ENCODE peak calls at places on chromosomes 6 and 20, in ten cellular contexts. L is erythroblast; Z is PC-3; V is activated naive CD4-positive, alpha-beta T cell treated with anti-CD3 and anti-CD28 coated beads, Interleukin-2, amount 10 ng/mL, durations not matched to agents 7 days and 5 days; N is Calu3; C is GM06990; T is memory B cell; W is NCI-H2029; D is stimulated activated CD8-positive, alpha-beta memory T cell treated with anti-CD3 and anti-CD28 coated beads, Interleukin-15, amount 100 ng/mL, for 4 hours; U is Ammon's horn. F is an unnamed sample.

GRCh38 chr6:40550096-40550731 is 37.0 kb downstream of the LRFN2 start:
- DNase-seq in D (no peak), Z (peak), W (no peak), U (peak), V (peak), N (peak), L (peak), C (no peak), T (no peak), F (peak)

GRCh38 chr6:44668391-44668930 is 281.0 kb downstream of the CDC5L start:
- DNase-seq in Z (no peak), D (no peak), U (no peak), V (no peak), L (no peak), T (no peak), W (no peak), C (no peak), N (no peak), F (no peak)

GRCh38 chr6:75532521-75532920 is 38.9 kb upstream of the FILIP1 start:
- DNase-seq in D (no peak), Z (peak), L (no peak), N (no peak), W (no peak), T (no peak), V (no peak), U (no peak), C (no peak), F (no peak)

GRCh38 chr6:3825331-3825831 is 23.8 kb upstream of the FAM50B start:
- DNase-seq in L (no peak), V (no peak), T (no peak), N (peak), W (no peak), D (no peak), C (no peak), U (peak), Z (peak), F (no peak)

GRCh38 chr6:136435096-136435495 is 115.1 kb downstream of the MAP7 start:
- DNase-seq in L (no peak), W (no peak), T (no peak), C (no peak), D (no peak), U (no peak), N (no peak), V (no peak), Z (no peak), F (no peak)

GRCh38 chr20:43558412-43559146 is at the start of gene SGK2:
- DNase-seq in U (no peak), D (no peak), V (no peak), L (no peak), T (no peak), N (peak), C (no peak), Z (peak), W (no peak), F (no peak)

GRCh38 chr6:77626431-77626830 is 26.4 kb upstream of the MEI4 start:
- DNase-seq in W (no peak), N (no peak), L (no peak), U (no peak), Z (no peak), T (no peak), V (no peak), D (no peak), C (no peak), F (no peak)

GRCh38 chr6:45681860-45682488 is 304.2 kb upstream of the SUPT3H start:
- DNase-seq in T (peak), V (peak), Z (peak), N (no peak), C (peak), D (no peak), L (no peak), U (no peak), W (no peak), F (peak)

GRCh38 chr6:8113260-8113659 is 10.9 kb upstream of the EEF1E1 start:
- DNase-seq in L (no peak), W (no peak), T (no peak), D (no peak), V (no peak), C (no peak), N (no peak), Z (no peak), U (no peak), F (no peak)

GRCh38 chr6:68975064-68975463 is 340.0 kb downstream of the ADGRB3 start:
- DNase-seq in D (no peak), Z (no peak), C (no peak), L (no peak), T (no peak), N (peak), V (no peak), W (peak), U (peak), F (no peak)

GRCh38 chr6:16345449-16346330 is 107.3 kb downstream of the GMPR start:
- DNase-seq in N (no peak), U (no peak), L (no peak), D (no peak), Z (peak), T (no peak), W (no peak), V (no peak), C (no peak), F (no peak)

GRCh38 chr6:32816746-32817204 is at the start of gene HLA-DOB:
- DNase-seq in N (peak), U (peak), T (no peak), V (no peak), L (no peak), C (peak), D (no peak), W (no peak), Z (peak), F (peak)

GRCh38 chr6:42043787-42044475 is 6.4 kb upstream of the TAF8 start:
- DNase-seq in D (peak), L (peak), N (peak), T (peak), C (peak), Z (peak), W (peak), U (peak), V (peak), F (peak)

GRCh38 chr6:16249971-16250370 is 11.6 kb downstream of the GMPR start:
- DNase-seq in L (no peak), T (no peak), Z (no peak), C (no peak), N (no peak), W (peak), U (peak), D (no peak), V (no peak), F (no peak)

GRCh38 chr20:37518606-37519507 is 2.2 kb upstream of the NNAT start:
- DNase-seq in C (no peak), V (no peak), U (no peak), Z (no peak), T (no peak), W (peak), D (no peak), N (no peak), L (no peak), F (no peak)

GRCh38 chr6:75207211-75207984 is 1.5 kb upstream of the COL12A1 start:
- DNase-seq in C (peak), L (no peak), V (no peak), D (no peak), N (no peak), Z (no peak), T (no peak), U (no peak), W (no peak), F (peak)

GRCh38 chr6:24489470-24489869 is at the start of gene GPLD1:
- DNase-seq in V (no peak), Z (no peak), C (no peak), U (no peak), D (no peak), T (no peak), L (no peak), N (no peak), W (no peak), F (no peak)